ENCODE peak calls at places on chromosomes 13 and 19, in five cellular contexts. One of them, this sample, is unnamed.

GRCh38 chr13:40818926-40819325 is 29.5 kb downstream of the SLC25A15 start:
- DNase-seq in HCT116: no peak
- DNase-seq in K562: no peak
- DNase-seq in HepG2: no peak
- DNase-seq in SK-N-SH: no peak
- DNase-seq in this sample: no peak

GRCh38 chr19:13788991-13789390 is 6.3 kb upstream of the ZSWIM4 start:
- DNase-seq in HCT116: no peak
- DNase-seq in K562: no peak
- DNase-seq in HepG2: no peak
- DNase-seq in SK-N-SH: no peak
- DNase-seq in this sample: no peak

GRCh38 chr19:43229315-43229714 is 23.9 kb upstream of the PSG4 start:
- DNase-seq in HCT116: peak
- DNase-seq in K562: no peak
- DNase-seq in HepG2: peak
- DNase-seq in SK-N-SH: no peak
- DNase-seq in this sample: no peak

GRCh38 chr13:114128624-114129522 is 3.5 kb downstream of the RASA3 start:
- DNase-seq in HCT116: peak
- DNase-seq in K562: peak
- DNase-seq in HepG2: no peak
- DNase-seq in SK-N-SH: no peak
- DNase-seq in this sample: no peak

GRCh38 chr13:87554045-87554444 is 117.1 kb upstream of the SLITRK5 start:
- DNase-seq in HCT116: no peak
- DNase-seq in K562: no peak
- DNase-seq in HepG2: no peak
- DNase-seq in SK-N-SH: no peak
- DNase-seq in this sample: no peak

GRCh38 chr13:113116206-113116800 is 6.3 kb upstream of the F10 start:
- DNase-seq in HCT116: no peak
- DNase-seq in K562: no peak
- DNase-seq in HepG2: no peak
- DNase-seq in SK-N-SH: peak
- DNase-seq in this sample: no peak

GRCh38 chr19:30160426-30160825 is 211.8 kb upstream of the ZNF536 start:
- DNase-seq in HCT116: no peak
- DNase-seq in K562: no peak
- DNase-seq in HepG2: no peak
- DNase-seq in SK-N-SH: no peak
- DNase-seq in this sample: no peak

GRCh38 chr13:93915269-93915809 is 564.1 kb downstream of the DCT start:
- DNase-seq in HCT116: no peak
- DNase-seq in K562: no peak
- DNase-seq in HepG2: no peak
- DNase-seq in SK-N-SH: no peak
- DNase-seq in this sample: no peak

GRCh38 chr13:39209731-39210633 is 171.7 kb downstream of the NHLRC3 start:
- DNase-seq in HCT116: no peak
- DNase-seq in K562: no peak
- DNase-seq in HepG2: no peak
- DNase-seq in SK-N-SH: no peak
- DNase-seq in this sample: no peak

GRCh38 chr13:29524176-29524575 is 71.3 kb downstream of the SLC7A1 start:
- DNase-seq in HCT116: no peak
- DNase-seq in K562: no peak
- DNase-seq in HepG2: no peak
- DNase-seq in SK-N-SH: no peak
- DNase-seq in this sample: no peak

GRCh38 chr13:82867284-82867683 is 1015.0 kb downstream of the SLITRK1 start:
- DNase-seq in HCT116: no peak
- DNase-seq in K562: no peak
- DNase-seq in HepG2: no peak
- DNase-seq in SK-N-SH: no peak
- DNase-seq in this sample: no peak

DNA sequence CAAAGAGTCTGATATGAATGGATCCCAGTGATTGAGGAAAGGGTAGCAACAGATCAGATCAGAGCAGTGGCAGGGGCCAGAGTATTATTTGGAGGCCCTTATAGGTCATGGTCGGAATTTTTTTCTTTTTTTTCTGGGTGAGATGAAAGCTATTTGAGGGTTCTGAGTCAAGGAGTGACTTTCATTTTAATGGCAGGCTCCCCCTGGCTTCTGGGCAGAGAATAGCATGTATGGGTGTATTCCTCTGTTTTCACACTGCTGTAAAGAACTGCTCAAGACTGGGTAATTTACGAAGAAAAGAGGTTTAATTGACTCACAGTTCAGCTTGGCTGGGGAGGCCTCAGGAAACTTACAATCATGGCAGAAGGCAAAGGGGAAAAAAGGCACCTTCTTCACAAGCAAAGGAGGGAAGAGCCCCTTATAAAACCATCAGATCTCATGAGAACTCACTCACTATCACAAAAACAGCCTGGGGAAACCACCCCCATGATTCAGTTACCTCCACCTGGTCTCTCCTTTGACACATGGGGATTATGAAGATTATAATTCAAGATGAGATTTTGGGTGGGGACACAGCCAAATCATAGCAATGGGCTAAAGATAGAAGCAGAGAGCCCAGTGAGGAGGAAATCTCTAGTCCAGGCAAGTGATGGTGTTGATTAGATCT is 3.0 kb upstream of the SLC6A16 start:
- DNase-seq in HCT116: peak
- DNase-seq in K562: peak
- DNase-seq in HepG2: peak
- DNase-seq in SK-N-SH: no peak
- DNase-seq in this sample: peak
- TF ChIP-seq JUND in HCT116: no peak
- TF ChIP-seq JUND in K562: no peak
- TF ChIP-seq JUND in HepG2: no peak
- TF ChIP-seq JUND in SK-N-SH: no peak
- TF ChIP-seq JUND in this sample: no peak

DNA sequence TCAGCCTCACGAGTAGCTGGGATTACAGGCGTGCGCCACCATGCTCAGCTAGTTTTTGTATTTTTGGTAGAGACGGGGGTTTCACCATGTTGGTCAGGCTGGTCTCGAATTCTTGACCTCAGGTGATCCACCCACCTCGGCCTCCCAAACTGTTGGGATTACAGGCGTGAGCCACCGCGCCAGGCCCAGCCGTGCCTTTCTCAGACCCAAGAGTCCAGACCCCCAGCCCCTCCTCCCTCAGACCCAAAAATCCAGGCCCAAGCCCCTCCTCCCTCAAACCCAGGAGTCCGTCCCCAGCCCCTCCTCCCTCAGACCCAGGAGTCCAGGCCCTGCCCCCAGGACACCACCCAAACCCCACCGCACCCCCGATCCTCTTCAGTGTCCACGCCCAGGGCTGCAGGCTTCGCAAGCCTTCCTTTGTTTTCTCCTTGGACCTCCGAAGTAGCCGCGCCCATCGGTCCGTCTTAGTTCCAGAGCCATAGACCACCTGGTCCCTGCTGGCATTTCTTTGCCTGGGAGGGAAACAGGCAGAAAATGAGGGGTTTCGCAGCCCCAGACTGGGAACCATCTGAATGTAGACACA is 3.7 kb downstream of the TMC4 start:
- DNase-seq in HCT116: no peak
- DNase-seq in K562: no peak
- DNase-seq in HepG2: no peak
- DNase-seq in SK-N-SH: no peak
- DNase-seq in this sample: no peak
- TF ChIP-seq JUND in HCT116: no peak
- TF ChIP-seq JUND in K562: no peak
- TF ChIP-seq JUND in HepG2: no peak
- TF ChIP-seq JUND in SK-N-SH: no peak
- TF ChIP-seq JUND in this sample: no peak

DNA sequence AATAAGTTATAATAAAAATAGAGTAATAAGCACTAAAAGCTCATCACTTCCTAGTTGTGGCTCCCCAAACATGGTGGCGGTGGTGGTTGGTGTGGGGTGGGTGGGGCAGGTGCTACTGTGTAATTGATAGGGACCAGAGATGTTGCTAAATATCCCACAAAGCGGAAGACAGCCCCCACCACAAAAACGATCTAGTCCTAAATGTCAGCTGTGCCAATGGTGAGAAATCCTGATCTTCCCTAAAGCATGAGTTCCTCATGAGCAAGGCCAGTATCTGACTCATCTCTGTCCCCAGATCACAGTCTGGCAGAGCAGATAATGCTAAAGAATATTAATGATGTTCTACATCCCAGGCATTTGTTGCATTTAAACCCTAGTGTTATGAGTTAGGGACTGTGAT is 1.9 kb upstream of the EDDM13 start:
- DNase-seq in HCT116: no peak
- DNase-seq in K562: no peak
- DNase-seq in HepG2: no peak
- DNase-seq in SK-N-SH: no peak
- DNase-seq in this sample: no peak
- TF ChIP-seq JUND in HCT116: no peak
- TF ChIP-seq JUND in K562: no peak
- TF ChIP-seq JUND in HepG2: no peak
- TF ChIP-seq JUND in SK-N-SH: no peak
- TF ChIP-seq JUND in this sample: no peak

DNA sequence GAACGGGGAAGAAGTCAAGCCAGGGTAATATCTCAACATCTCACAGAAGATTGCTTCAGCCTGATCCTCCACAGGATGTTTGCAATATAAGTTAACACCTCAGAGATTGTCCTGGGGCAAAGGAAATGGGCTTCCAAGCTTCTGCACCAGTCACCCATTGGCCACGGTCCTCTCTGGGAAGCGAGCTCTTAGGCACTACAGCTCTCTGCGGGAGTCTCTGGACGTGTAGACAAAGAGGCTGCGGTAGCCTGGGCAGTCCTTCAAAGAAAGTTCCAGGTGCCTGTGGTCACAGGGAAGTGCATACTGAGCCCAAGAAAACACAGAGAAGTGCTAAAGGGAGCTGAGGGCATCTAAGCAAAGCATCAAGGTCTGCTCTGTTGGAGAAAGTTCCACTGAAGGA is 805.7 kb downstream of the DIAPH3 start:
- DNase-seq in HCT116: no peak
- DNase-seq in K562: no peak
- DNase-seq in HepG2: no peak
- DNase-seq in SK-N-SH: no peak
- DNase-seq in this sample: no peak
- TF ChIP-seq JUND in HCT116: no peak
- TF ChIP-seq JUND in K562: no peak
- TF ChIP-seq JUND in HepG2: no peak
- TF ChIP-seq JUND in SK-N-SH: no peak
- TF ChIP-seq JUND in this sample: no peak

GRCh38 chr13:44433863-44434262 is 60.2 kb downstream of the SERP2 start:
- DNase-seq in HCT116: no peak
- DNase-seq in K562: no peak
- DNase-seq in HepG2: no peak
- DNase-seq in SK-N-SH: no peak
- DNase-seq in this sample: no peak
- TF ChIP-seq JUND in HCT116: no peak
- TF ChIP-seq JUND in K562: no peak
- TF ChIP-seq JUND in HepG2: no peak
- TF ChIP-seq JUND in SK-N-SH: no peak
- TF ChIP-seq JUND in this sample: no peak

GRCh38 chr13:23468811-23469210 is 35.3 kb upstream of the SACS start:
- DNase-seq in HCT116: no peak
- DNase-seq in K562: no peak
- DNase-seq in HepG2: no peak
- DNase-seq in SK-N-SH: peak
- DNase-seq in this sample: no peak

GRCh38 chr13:23470706-23471610 is 37.5 kb upstream of the SACS start:
- DNase-seq in HCT116: no peak
- DNase-seq in K562: no peak
- DNase-seq in HepG2: peak
- DNase-seq in SK-N-SH: no peak
- DNase-seq in this sample: no peak

GRCh38 chr13:23469901-23470525 is 36.5 kb upstream of the SACS start:
- DNase-seq in HCT116: no peak
- DNase-seq in K562: no peak
- DNase-seq in HepG2: no peak
- DNase-seq in SK-N-SH: no peak
- DNase-seq in this sample: no peak

GRCh38 chr13:23473236-23473635 is 39.7 kb upstream of the SACS start:
- DNase-seq in HCT116: no peak
- DNase-seq in K562: no peak
- DNase-seq in HepG2: no peak
- DNase-seq in SK-N-SH: no peak
- DNase-seq in this sample: no peak

DNA sequence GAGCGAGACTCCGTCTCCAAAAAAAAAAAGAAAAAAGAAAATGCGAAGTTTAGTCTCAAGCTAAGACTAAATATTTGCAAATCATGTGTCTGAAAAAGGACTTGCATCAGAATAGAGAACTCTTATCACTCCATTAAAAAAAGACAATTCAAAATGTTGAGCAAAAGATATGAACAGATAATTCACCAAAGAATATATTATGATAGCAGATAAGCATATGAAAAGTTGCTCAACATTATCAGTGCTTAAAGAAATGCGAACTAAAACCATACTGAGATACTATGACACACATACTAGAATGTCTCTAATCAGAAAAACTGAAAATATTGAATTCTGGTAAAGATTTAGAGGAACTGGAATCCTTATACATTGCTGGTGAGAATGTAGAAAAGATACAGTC is 38.7 kb upstream of the SACS start:
- DNase-seq in HCT116: no peak
- DNase-seq in K562: no peak
- DNase-seq in HepG2: no peak
- DNase-seq in SK-N-SH: no peak
- DNase-seq in this sample: no peak
- TF ChIP-seq JUND in HCT116: no peak
- TF ChIP-seq JUND in K562: no peak
- TF ChIP-seq JUND in HepG2: no peak
- TF ChIP-seq JUND in SK-N-SH: no peak
- TF ChIP-seq JUND in this sample: no peak

This sample was measured in T47D.